ENCODE peak calls at places on chromosomes 1 and 21, in four cellular contexts. L is mesenchymal stem cell, W is H9, V is IMR-90. G is an unnamed sample.

GRCh38 chr21:45001134-45002095 is 61.6 kb downstream of the SLX9 start:
- DNase-seq in L (no peak), V (peak; percentile 65), W (no peak), G (no peak)

GRCh38 chr1:14606632-14607031 is 8.1 kb downstream of the KAZN start:
- DNase-seq in V (no peak), L (no peak), W (no peak), G (peak; percentile 66)

GRCh38 chr1:44701141-44701573 is 26.6 kb downstream of the ARMH1 start:
- DNase-seq in W (no peak), L (no peak), V (no peak), G (no peak)

GRCh38 chr1:214219916-214220315 is 61.0 kb upstream of the SMYD2 start:
- DNase-seq in W (no peak), L (no peak), V (peak; percentile 6), G (no peak)

GRCh38 chr1:183349201-183349711 is 68.9 kb downstream of the NMNAT2 start:
- DNase-seq in L (no peak), W (no peak), V (peak; percentile 52), G (peak; percentile 53)

GRCh38 chr1:78664763-78665162 is 15.1 kb downstream of the IFI44 start:
- DNase-seq in V (peak; percentile 9), L (no peak), W (no peak), G (no peak)

GRCh38 chr21:15134711-15135110 is 69.9 kb upstream of the NRIP1 start:
- DNase-seq in L (no peak), W (no peak), V (no peak), G (no peak)

GRCh38 chr21:33634254-33634653 is 7.3 kb downstream of the CRYZL1 start:
- DNase-seq in W (no peak), L (no peak), V (no peak), G (no peak)

GRCh38 chr1:51192213-51192843 is 43.7 kb upstream of the RNF11 start:
- DNase-seq in V (peak; percentile 80), W (peak; percentile 56), L (peak; percentile 76), G (peak; percentile 82)

GRCh38 chr1:197393105-197393504 is 125.1 kb downstream of the CRB1 start:
- DNase-seq in W (no peak), V (no peak), L (peak; percentile 50), G (peak; percentile 25)

GRCh38 chr1:188937965-188938551 is 1539.6 kb downstream of the BRINP3 start:
- DNase-seq in W (no peak), V (peak; percentile 38), L (peak; percentile 18), G (peak; percentile 13)

GRCh38 chr1:172646653-172647052 is 12.2 kb upstream of the FASLG start:
- DNase-seq in W (no peak), V (no peak), L (no peak), G (no peak)

GRCh38 chr1:41537788-41538351 is 53.4 kb upstream of the EDN2 start:
- DNase-seq in W (no peak), L (peak; percentile 93), V (peak; percentile 88), G (no peak)

GRCh38 chr1:227058321-227058751 is 118.2 kb downstream of the COQ8A start:
- DNase-seq in V (peak; percentile 80), L (peak; percentile 87), W (no peak), G (peak; percentile 13)

GRCh38 chr21:26554365-26554764 is 18.7 kb downstream of the CYYR1 start:
- DNase-seq in W (no peak), L (no peak), V (no peak), G (no peak)

GRCh38 chr1:213273546-213273945 is 222.5 kb downstream of the RPS6KC1 start:
- DNase-seq in V (no peak), L (no peak), W (no peak), G (no peak)

DNA sequence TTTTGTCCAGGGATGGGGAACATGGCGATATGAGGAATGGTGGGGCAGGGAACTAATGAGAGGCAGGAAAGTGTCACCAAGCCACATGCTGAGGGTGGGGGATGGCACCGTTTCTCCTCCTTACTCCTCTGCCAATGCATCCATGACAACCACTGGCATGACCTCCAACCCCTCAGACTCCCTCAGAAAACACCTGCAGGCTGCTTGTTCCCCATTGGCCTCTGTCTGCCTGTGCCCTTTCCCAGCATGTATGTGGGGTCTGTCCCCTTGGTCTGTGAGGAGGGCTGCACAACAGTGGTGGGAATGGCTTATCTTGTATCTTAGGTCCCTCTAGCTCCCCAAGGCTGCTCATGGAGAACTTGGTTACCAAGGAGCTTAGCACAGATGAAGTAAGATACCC is 137.2 kb upstream of the NGF start:
- DNase-seq in L (no peak), W (peak; percentile 9), V (no peak), G (no peak)
- H3K27ac ChIP-seq in L (no peak overlapping the region), W (no peak overlapping the region), V (no peak overlapping the region), G (no peak overlapping the region)

GRCh38 chr1:11180342-11180744 is 8.8 kb upstream of the ANGPTL7 start:
- DNase-seq in L (peak; percentile 29), W (no peak), V (peak; percentile 49), G (no peak)
- H3K79me1 ChIP-seq in L (peaks cover 10% of the 10 kb centered on the region), W (no peaks in the 10 kb centered on the region), V (peaks cover under 1% of the 10 kb centered on the region), G (no peaks in the 10 kb centered on the region)

GRCh38 chr1:81158592-81158991 is 642.1 kb upstream of the ADGRL2 start:
- DNase-seq in V (peak; percentile 75), W (no peak), L (peak; percentile 75), G (peak; percentile 11)
- H3K27ac ChIP-seq in V (peak overlapping the region; percentile 82), W (no peak overlapping the region), L (no peak overlapping the region), G (no peak overlapping the region)

GRCh38 chr1:77467196-77467595 is 185.4 kb downstream of the AK5 start:
- DNase-seq in V (no peak), W (no peak), L (no peak), G (no peak)
- H3K79me1 ChIP-seq in V (no peaks in the 10 kb centered on the region), W (no peaks in the 10 kb centered on the region), L (peaks cover 2% of the 10 kb centered on the region), G (no peaks in the 10 kb centered on the region)

GRCh38 chr1:1561801-1562470 is 12.7 kb downstream of the SSU72 start:
- DNase-seq in L (no peak), V (no peak), W (no peak), G (no peak)
- H3K27ac ChIP-seq in L (no peak overlapping the region), V (no peak overlapping the region), W (no peak overlapping the region), G (no peak overlapping the region)

GRCh38 chr1:193480755-193481154 is 294.3 kb upstream of the B3GALT2 start:
- DNase-seq in L (no peak), V (no peak), W (no peak), G (peak; percentile 14)
- H3K79me1 ChIP-seq in L (no peaks in the 10 kb centered on the region), V (no peaks in the 10 kb centered on the region), W (no peaks in the 10 kb centered on the region), G (no peaks in the 10 kb centered on the region)

GRCh38 chr21:34952701-34953100 is 96.4 kb downstream of the RUNX1 start:
- DNase-seq in L (no peak), V (no peak), W (no peak), G (no peak)

GRCh38 chr21:34959607-34960006 is 89.5 kb downstream of the RUNX1 start:
- DNase-seq in L (no peak), W (no peak), V (no peak), G (no peak)

GRCh38 chr21:34953950-34954349 is 95.2 kb downstream of the RUNX1 start:
- DNase-seq in W (no peak), V (no peak), L (no peak), G (no peak)

GRCh38 chr21:34958040-34958439 is 91.1 kb downstream of the RUNX1 start:
- DNase-seq in W (no peak), V (no peak), L (no peak), G (no peak)

DNA sequence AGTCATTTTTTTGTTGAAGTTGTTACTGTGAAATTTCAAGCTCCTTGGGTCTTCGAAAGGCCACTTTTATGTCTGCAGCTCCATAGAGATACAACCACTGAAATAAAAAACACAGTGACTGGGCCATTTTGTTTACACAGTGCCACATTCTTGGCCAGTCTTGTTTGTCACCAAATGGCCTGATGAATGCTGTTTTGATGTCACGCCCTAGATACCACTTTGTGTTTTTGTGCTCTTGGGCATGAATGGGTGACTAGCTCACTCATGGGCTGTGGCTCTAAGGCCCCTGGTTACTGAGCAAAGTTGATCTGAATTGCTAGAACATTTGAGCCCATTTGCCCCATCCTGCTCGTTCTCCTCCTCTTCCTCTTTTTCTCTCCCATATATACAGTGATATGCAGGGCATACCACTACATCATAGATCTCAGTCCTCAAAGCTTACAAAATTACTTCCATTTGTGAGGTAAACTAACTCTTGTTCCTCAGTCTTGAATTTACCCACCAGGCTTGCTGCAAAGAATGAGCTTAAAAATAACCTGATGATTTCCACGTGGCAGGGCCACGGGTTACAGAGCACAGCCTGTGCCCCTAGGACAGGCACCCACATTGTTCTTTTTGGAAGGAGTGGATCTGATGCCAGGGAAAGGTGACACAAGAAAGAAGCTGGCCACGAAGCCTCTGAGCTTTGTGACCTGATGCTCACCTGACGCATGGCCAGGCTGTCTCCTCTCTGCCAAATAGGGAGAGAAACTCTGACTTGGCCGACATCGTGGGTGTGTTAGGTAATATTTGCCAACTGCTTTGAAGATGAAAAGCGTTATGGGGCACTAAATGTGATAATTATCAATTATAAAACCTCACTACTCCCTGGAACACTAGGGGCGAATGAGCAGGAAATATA is 92.4 kb downstream of the RUNX1 start:
- DNase-seq in L (no peak), W (no peak), V (no peak), G (no peak)
- H3K27ac ChIP-seq in L (no peak overlapping the region), W (no peak overlapping the region), V (no peak overlapping the region), G (no peak overlapping the region)